ENCODE peak calls at places on chromosomes 1 and 21, in ten cellular contexts. U, S, V, W, Q, M, K, R, H and Y are unnamed samples.

GRCh38 chr1:56061824-56062223 is 517.5 kb downstream of the PLPP3 start:
- DNase-seq in M (no peak), R (no peak), U (no peak), H (no peak), S (no peak), V (no peak), W (no peak), Q (no peak), K (no peak), Y (no peak)

GRCh38 chr1:40032240-40032891 is 8.2 kb upstream of the CAP1 start:
- DNase-seq in M (peak), W (peak), U (peak), R (peak), S (peak), K (peak), H (peak), Q (peak), V (peak), Y (no peak)

GRCh38 chr1:223363057-223363855 is 720 bp downstream of the SUSD4 start:
- DNase-seq in S (no peak), W (peak), U (no peak), M (peak), K (peak), R (peak), H (no peak), Q (no peak), V (peak), Y (no peak)

GRCh38 chr21:38341546-38342012 is 84.8 kb downstream of the KCNJ15 start:
- DNase-seq in Q (no peak), K (no peak), R (no peak), S (no peak), W (no peak), V (no peak), U (no peak), H (no peak), M (no peak), Y (no peak)

GRCh38 chr1:220528679-220529529 is 968 bp downstream of the MARK1 start:
- DNase-seq in U (no peak), K (no peak), V (peak), R (peak), Q (no peak), H (no peak), W (no peak), S (no peak), M (no peak), Y (peak)

GRCh38 chr1:213979751-213980605 is 7.8 kb upstream of the PROX1 start:
- DNase-seq in W (no peak), S (no peak), M (no peak), H (no peak), R (peak), Q (no peak), U (no peak), K (no peak), V (no peak), Y (no peak)

GRCh38 chr1:117232551-117232950 is 21.8 kb upstream of the VTCN1 start:
- DNase-seq in Q (no peak), M (no peak), W (no peak), K (no peak), V (peak), S (no peak), H (no peak), R (no peak), U (no peak), Y (no peak)

GRCh38 chr1:89649783-89650182 is 16.9 kb downstream of the LRRC8C start:
- DNase-seq in W (no peak), H (no peak), V (no peak), S (no peak), U (no peak), K (no peak), R (no peak), Q (no peak), M (no peak), Y (no peak)

GRCh38 chr1:45009956-45010854 is 919 bp downstream of the HECTD3 start:
- DNase-seq in K (no peak), M (peak), V (peak), R (no peak), Q (no peak), S (peak), W (no peak), U (no peak), H (peak), Y (no peak)

GRCh38 chr1:27166929-27167328 is 12.0 kb upstream of the SLC9A1 start:
- DNase-seq in K (no peak), R (no peak), Q (no peak), V (no peak), W (no peak), S (no peak), H (no peak), U (no peak), M (no peak), Y (no peak)

GRCh38 chr1:219621047-219621786 is 8.3 kb upstream of the ZC3H11B start:
- DNase-seq in Q (no peak), V (no peak), U (no peak), K (no peak), W (no peak), S (no peak), R (no peak), H (no peak), M (peak), Y (no peak)

GRCh38 chr1:113868387-113869083 is 3.0 kb downstream of the PTPN22 start:
- DNase-seq in Q (no peak), U (no peak), S (no peak), V (no peak), H (no peak), R (no peak), W (no peak), M (no peak), K (no peak), Y (no peak)

GRCh38 chr1:91123773-91124172 is 101.9 kb upstream of the ZNF644 start:
- DNase-seq in K (no peak), R (no peak), W (no peak), V (no peak), M (no peak), Q (no peak), H (no peak), S (no peak), U (no peak), Y (no peak)

GRCh38 chr1:214552174-214552608 is 789 bp upstream of the PTPN14 start:
- DNase-seq in M (peak), U (no peak), H (no peak), S (peak), V (no peak), Q (peak), R (peak), W (no peak), K (peak), Y (no peak)

GRCh38 chr1:211703812-211704566 is 28.6 kb upstream of the NEK2 start:
- DNase-seq in R (no peak), Q (no peak), W (no peak), S (no peak), K (no peak), M (peak), H (no peak), V (peak), U (no peak), Y (no peak)

GRCh38 chr1:9825101-9826074 is 1.6 kb upstream of the CLSTN1 start:
- DNase-seq in W (no peak), K (peak), V (peak), R (peak), U (no peak), M (peak), S (peak), Q (no peak), H (peak), Y (peak)

GRCh38 chr1:236280438-236281285 is 1.1 kb downstream of the ERO1B start:
- DNase-seq in W (no peak), S (no peak), R (peak), M (peak), V (peak), U (no peak), Q (peak), K (no peak), H (peak), Y (no peak)

GRCh38 chr1:156069490-156070455 is 8.8 kb downstream of the RAB25 start:
- DNase-seq in V (no peak), R (no peak), Q (no peak), W (no peak), S (no peak), K (no peak), H (no peak), M (no peak), U (no peak), Y (no peak)

GRCh38 chr1:28512058-28512611 is 6.3 kb downstream of the RCC1 start:
- DNase-seq in M (no peak), K (no peak), R (no peak), U (no peak), V (no peak), W (no peak), S (no peak), Q (no peak), H (no peak), Y (no peak)

GRCh38 chr1:84502892-84503291 is 3.3 kb upstream of the SPATA1 start:
- DNase-seq in S (no peak), V (no peak), H (no peak), R (no peak), M (no peak), U (no peak), Q (no peak), K (no peak), W (no peak), Y (no peak)

GRCh38 chr1:11967028-11967547 is 13.2 kb upstream of the MFN2 start:
- DNase-seq in H (no peak), R (peak), K (peak), W (no peak), U (peak), V (peak), S (peak), Q (no peak), M (peak), Y (no peak)